ENCODE peak calls at places on chromosomes 3 and 15, in ten cellular contexts. Z is left ventricle myocardium inferior; Q is naive thymus-derived CD4-positive, alpha-beta T cell; O is endothelial cell of umbilical vein; S is CD8-positive, alpha-beta T cell; V is Caco-2; E is AG10803; W is fibroblast of lung; X is adipocyte; Y is HL-60. N is an unnamed sample.

GRCh38 chr3:10248984-10249748 is 907 bp downstream of the TATDN2 start:
- DNase-seq in Z (no peak), W (peak), Y (no peak), X (peak), S (peak), E (no peak), Q (peak), V (peak), O (peak), N (peak)

GRCh38 chr3:35760147-35760546 is 120.8 kb downstream of the ARPP21 start:
- DNase-seq in O (no peak), Z (no peak), V (no peak), S (no peak), Y (no peak), Q (no peak), W (no peak), E (no peak), X (no peak), N (no peak)

GRCh38 chr3:56787258-56787777 is 14.4 kb downstream of the ARHGEF3 start:
- DNase-seq in Q (no peak), Z (no peak), V (no peak), W (no peak), E (no peak), X (no peak), Y (no peak), S (no peak), O (no peak), N (no peak)

GRCh38 chr3:183265157-183265642 is 12.1 kb downstream of the B3GNT5 start:
- DNase-seq in Z (peak), Q (no peak), E (peak), W (peak), O (no peak), X (no peak), Y (peak), V (no peak), S (no peak), N (peak)

GRCh38 chr3:190225186-190225692 is 97.0 kb downstream of the CLDN1 start:
- DNase-seq in Z (no peak), O (peak), X (peak), Q (peak), Y (no peak), V (no peak), W (peak), S (no peak), E (peak), N (no peak)

GRCh38 chr15:48630245-48630644 is 15.3 kb downstream of the FBN1 start:
- DNase-seq in Q (no peak), E (no peak), S (no peak), Y (no peak), O (no peak), Z (no peak), X (no peak), V (no peak), W (no peak), N (no peak)

GRCh38 chr15:73051402-73051810 is 857 bp upstream of the NEO1 start:
- DNase-seq in S (peak), E (no peak), Z (peak), O (no peak), W (no peak), V (peak), X (no peak), Y (no peak), Q (no peak), N (peak)

GRCh38 chr3:13528217-13528801 is 20.6 kb upstream of the FBLN2 start:
- DNase-seq in Z (peak), S (no peak), W (no peak), Q (no peak), V (no peak), E (no peak), Y (no peak), O (no peak), X (no peak), N (peak)

GRCh38 chr15:86916671-86917450 is 837.2 kb downstream of the AGBL1 start:
- DNase-seq in V (no peak), Y (no peak), X (no peak), O (no peak), W (no peak), Q (no peak), S (no peak), E (no peak), Z (peak), N (peak)

GRCh38 chr15:49110158-49110944 is 45.0 kb downstream of the COPS2 start:
- DNase-seq in O (no peak), V (no peak), Y (no peak), Q (no peak), E (no peak), W (no peak), S (no peak), Z (no peak), X (no peak), N (no peak)

GRCh38 chr3:58377750-58378149 is 45.1 kb downstream of the PXK start:
- DNase-seq in E (no peak), O (no peak), X (no peak), Z (no peak), V (no peak), S (no peak), Q (no peak), Y (no peak), W (no peak), N (no peak)

GRCh38 chr3:169479314-169479939 is 184.1 kb downstream of the MECOM start:
- DNase-seq in O (no peak), Q (no peak), V (no peak), S (no peak), Z (no peak), X (no peak), W (no peak), Y (no peak), E (no peak), N (no peak)

GRCh38 chr3:127760361-127760760 is 62.0 kb downstream of the MGLL start:
- DNase-seq in Y (no peak), X (no peak), E (no peak), V (no peak), W (no peak), O (no peak), Z (peak), Q (no peak), S (no peak), N (peak)

GRCh38 chr15:70703483-70703882 is 59.9 kb downstream of the UACA start:
- DNase-seq in O (no peak), V (peak), Z (no peak), X (peak), Q (no peak), E (no peak), Y (no peak), S (no peak), W (no peak), N (no peak)

GRCh38 chr3:149151843-149152242 is 22.4 kb downstream of the HPS3 start:
- DNase-seq in V (no peak), Z (no peak), S (no peak), O (peak), W (peak), X (peak), Q (no peak), E (peak), Y (no peak), N (no peak)

GRCh38 chr3:160605315-160605714 is 39.9 kb upstream of the KPNA4 start:
- DNase-seq in W (no peak), Z (no peak), X (no peak), O (no peak), E (no peak), Y (no peak), S (no peak), Q (no peak), V (no peak), N (no peak)

GRCh38 chr3:117622130-117622841 is 912.7 kb downstream of the TUSC7 start:
- DNase-seq in Z (no peak), E (peak), W (peak), S (no peak), O (peak), Q (no peak), V (no peak), Y (no peak), X (peak), N (no peak)

GRCh38 chr15:71804695-71805470 is 5.5 kb upstream of the NR2E3 start:
- DNase-seq in W (no peak), Q (no peak), S (no peak), V (no peak), X (peak), O (no peak), Z (no peak), Y (no peak), E (no peak), N (no peak)

GRCh38 chr3:48661501-48662139 is 1.1 kb downstream of the CELSR3 start:
- DNase-seq in Q (peak), O (peak), V (no peak), Y (peak), X (peak), S (peak), W (peak), Z (peak), E (peak), N (peak)

GRCh38 chr3:31567036-31567435 is 34.3 kb downstream of the STT3B start:
- DNase-seq in X (no peak), W (no peak), Y (no peak), O (no peak), E (no peak), V (no peak), Q (peak), Z (no peak), S (peak), N (no peak)

GRCh38 chr3:128814514-128815317 is 64.7 kb upstream of the ACAD9 start:
- DNase-seq in Q (no peak), V (no peak), E (no peak), S (no peak), Z (no peak), O (no peak), X (no peak), Y (no peak), W (no peak), N (no peak)

GRCh38 chr15:73125219-73125618 is 73.0 kb downstream of the NEO1 start:
- DNase-seq in X (no peak), S (no peak), Z (no peak), E (peak), V (no peak), Q (no peak), O (no peak), W (peak), Y (no peak), N (no peak)

GRCh38 chr3:126005951-126006350 is 37.0 kb downstream of the ROPN1B start:
- DNase-seq in V (no peak), Z (no peak), W (no peak), O (no peak), E (peak), X (peak), Y (no peak), Q (no peak), S (no peak), N (no peak)

GRCh38 chr15:64901141-64901540 is 10.6 kb upstream of the ANKDD1A start:
- DNase-seq in Q (no peak), W (no peak), V (no peak), S (no peak), O (no peak), Z (peak), Y (no peak), X (no peak), E (no peak), N (no peak)

GRCh38 chr3:177563792-177564191 is 366.5 kb upstream of the TBL1XR1 start:
- DNase-seq in V (no peak), X (no peak), O (no peak), Y (no peak), W (no peak), E (no peak), Z (no peak), Q (no peak), S (no peak), N (no peak)

GRCh38 chr3:171013822-171014748 is 12.4 kb downstream of the SLC2A2 start:
- DNase-seq in Z (no peak), Q (no peak), E (no peak), S (no peak), W (peak), Y (no peak), X (no peak), V (no peak), O (no peak), N (no peak)

GRCh38 chr3:188624384-188624783 is 470.4 kb downstream of the LPP start:
- DNase-seq in S (no peak), Z (no peak), E (peak), V (no peak), O (no peak), X (peak), Y (no peak), Q (no peak), W (peak), N (peak)

GRCh38 chr3:110397115-110397514 is 674.5 kb upstream of the NECTIN3 start:
- DNase-seq in Q (no peak), X (no peak), O (peak), W (no peak), Z (no peak), S (no peak), V (no peak), E (no peak), Y (no peak), N (no peak)

GRCh38 chr3:171173732-171174131 is 147.2 kb upstream of the SLC2A2 start:
- DNase-seq in Y (peak), E (no peak), S (no peak), O (no peak), W (peak), Q (no peak), V (no peak), Z (peak), X (no peak), N (peak)

GRCh38 chr3:20558161-20558560 is 372.2 kb upstream of the SGO1 start:
- DNase-seq in X (no peak), Z (no peak), V (no peak), S (no peak), Y (no peak), O (no peak), E (no peak), W (no peak), Q (no peak), N (no peak)

GRCh38 chr3:111610612-111611054 is 15.5 kb upstream of the ZBED2 start:
- DNase-seq in E (peak), Y (no peak), Q (no peak), W (no peak), Z (no peak), X (no peak), O (no peak), V (no peak), S (peak), N (no peak)

GRCh38 chr15:73683624-73684536 is at the start of gene CD276:
- DNase-seq in V (peak), S (no peak), Z (peak), Y (no peak), Q (no peak), W (peak), X (peak), E (peak), O (peak), N (peak)

GRCh38 chr3:125037498-125038150 is 18.2 kb downstream of the HEG1 start:
- DNase-seq in E (peak), Q (no peak), O (no peak), S (no peak), Z (no peak), V (no peak), Y (no peak), X (no peak), W (no peak), N (no peak)

GRCh38 chr15:60399246-60399915 is 1.6 kb upstream of the ANXA2 start:
- DNase-seq in E (no peak), Y (no peak), W (no peak), S (no peak), Q (no peak), X (no peak), V (no peak), Z (no peak), O (no peak), N (peak)
- H3K4me3 ChIP-seq in E (peak), Y (no peak), W (peak), S (peak), Q (peak), X (peak), V (peak), Z (peak), O (peak), N (no peak)

GRCh38 chr15:40762919-40763800 is 708 bp upstream of the GCHFR start:
- DNase-seq in Y (peak), E (peak), S (peak), Q (peak), V (peak), W (peak), X (peak), O (peak), Z (peak), N (peak)

GRCh38 chr15:40763801-40764765 is at the start of gene GCHFR:
- DNase-seq in W (peak), E (peak), O (peak), X (peak), V (peak), Q (peak), Z (peak), Y (peak), S (peak), N (peak)

GRCh38 chr15:40766906-40767837 is 2.6 kb upstream of the C15orf62 start:
- DNase-seq in E (no peak), V (no peak), Q (no peak), Z (no peak), O (no peak), W (peak), Y (no peak), S (no peak), X (no peak), N (no peak)

GRCh38 chr15:40766194-40766830 is 2.4 kb downstream of the GCHFR start:
- DNase-seq in O (no peak), S (no peak), Z (no peak), Q (no peak), Y (no peak), W (no peak), V (no peak), E (no peak), X (peak), N (no peak)

DNA sequence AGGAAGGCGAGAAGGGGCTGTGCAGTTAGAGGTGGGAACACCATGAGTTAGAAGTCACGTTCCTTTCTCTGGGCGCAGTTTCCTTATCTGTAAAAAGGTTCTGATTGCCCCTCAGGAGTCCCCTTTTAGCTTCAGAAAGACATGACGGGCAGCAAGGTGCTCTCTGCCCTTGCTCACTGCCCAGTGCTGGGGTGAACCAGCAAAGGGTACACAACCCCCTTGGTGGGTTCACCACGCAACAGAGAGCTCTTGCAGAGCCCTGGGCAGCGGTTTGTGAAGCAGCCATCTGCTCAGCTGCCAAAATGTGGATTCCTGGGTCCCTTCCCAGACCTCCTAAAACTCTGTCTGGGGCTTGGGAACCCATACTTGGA is 883 bp downstream of the GCHFR start:
- DNase-seq in E (no peak), W (no peak), V (no peak), X (no peak), Y (no peak), Q (no peak), S (no peak), Z (no peak), O (no peak), N (no peak)
- H3K4me3 ChIP-seq in E (peak), W (peak), V (peak), X (peak), Y (peak), Q (peak), S (peak), Z (peak), O (no peak), N (peak)

DNA sequence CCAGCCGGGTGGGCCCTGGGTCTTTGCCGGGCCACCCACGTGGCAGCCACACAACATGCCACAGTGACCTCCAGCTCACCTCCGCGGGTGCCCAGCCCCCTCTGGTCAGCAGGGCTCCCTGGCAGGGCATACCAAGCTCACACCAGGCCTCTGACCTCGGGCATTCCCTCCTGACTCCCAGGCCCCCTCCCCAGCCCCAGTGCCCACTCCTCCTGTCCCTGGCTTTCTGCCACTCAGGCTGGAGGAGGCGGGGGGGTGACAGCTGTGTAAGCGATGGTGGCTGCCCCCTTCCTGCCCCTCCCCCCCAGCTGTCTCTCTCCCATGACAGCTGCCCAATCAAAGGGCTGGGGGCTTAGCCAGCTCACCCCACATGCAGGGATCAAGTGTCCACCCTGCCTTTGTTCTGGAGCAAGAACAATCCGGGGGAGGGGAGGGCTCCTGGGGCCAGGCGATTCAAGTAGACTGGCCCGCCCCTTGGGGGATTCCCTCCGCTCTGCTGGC is 3.3 kb downstream of the PCBP4 start:
- DNase-seq in X (no peak), Z (no peak), S (no peak), Y (no peak), W (no peak), Q (no peak), O (no peak), V (no peak), E (no peak), N (peak)
- H3K4me3 ChIP-seq in X (no peak), Z (no peak), S (no peak), Y (no peak), W (no peak), Q (no peak), O (no peak), V (no peak), E (no peak), N (no peak)

GRCh38 chr3:25430942-25431570 is 3.0 kb downstream of the RARB start:
- DNase-seq in V (no peak), X (no peak), Y (no peak), O (peak), S (no peak), Q (no peak), W (no peak), Z (no peak), E (no peak), N (no peak)
- H3K4me3 ChIP-seq in V (no peak), X (no peak), Y (no peak), O (peak), S (no peak), Q (no peak), W (peak), Z (peak), E (no peak), N (peak)

N was measured in right cardiac atrium.